ENCODE peak calls at places on chromosomes 3 and 15, in seven cellular contexts. One of them, this sample, is unnamed.

GRCh38 chr15:79849789-79850188 is 47.0 kb downstream of the MTHFS start:
- DNase-seq in A549: peak
- DNase-seq in GM12892: no peak
- DNase-seq in ovary: no peak
- DNase-seq in heart left ventricle: no peak
- DNase-seq in suprapubic skin: no peak
- DNase-seq in K562: peak
- DNase-seq in this sample: peak

GRCh38 chr3:155704771-155705559 is 39.9 kb downstream of the PLCH1 start:
- DNase-seq in A549: no peak
- DNase-seq in heart left ventricle: no peak
- DNase-seq in GM12892: no peak
- DNase-seq in ovary: no peak
- DNase-seq in suprapubic skin: no peak
- DNase-seq in K562: no peak
- DNase-seq in this sample: peak

GRCh38 chr15:101068523-101068960 is 149.4 kb downstream of the LRRK1 start:
- DNase-seq in suprapubic skin: no peak
- DNase-seq in K562: no peak
- DNase-seq in A549: no peak
- DNase-seq in ovary: no peak
- DNase-seq in heart left ventricle: no peak
- DNase-seq in GM12892: no peak
- DNase-seq in this sample: peak

GRCh38 chr15:45668386-45668785 is 33.6 kb downstream of the SQOR start:
- DNase-seq in suprapubic skin: no peak
- DNase-seq in heart left ventricle: no peak
- DNase-seq in A549: no peak
- DNase-seq in ovary: no peak
- DNase-seq in K562: no peak
- DNase-seq in GM12892: no peak
- DNase-seq in this sample: no peak

GRCh38 chr3:44104668-44105321 is 136.9 kb upstream of the TOPAZ1 start:
- DNase-seq in heart left ventricle: no peak
- DNase-seq in ovary: no peak
- DNase-seq in GM12892: peak
- DNase-seq in K562: no peak
- DNase-seq in suprapubic skin: no peak
- DNase-seq in A549: peak
- DNase-seq in this sample: peak

GRCh38 chr3:191424871-191425270 is 36.1 kb upstream of the PYDC2 start:
- DNase-seq in suprapubic skin: no peak
- DNase-seq in A549: no peak
- DNase-seq in GM12892: no peak
- DNase-seq in K562: no peak
- DNase-seq in heart left ventricle: no peak
- DNase-seq in ovary: no peak
- DNase-seq in this sample: no peak

GRCh38 chr3:101995371-101996046 is 146.2 kb downstream of the NFKBIZ start:
- DNase-seq in GM12892: no peak
- DNase-seq in ovary: no peak
- DNase-seq in suprapubic skin: no peak
- DNase-seq in heart left ventricle: no peak
- DNase-seq in K562: no peak
- DNase-seq in A549: no peak
- DNase-seq in this sample: peak

GRCh38 chr3:27174530-27174929 is 194.7 kb downstream of the NEK10 start:
- DNase-seq in A549: no peak
- DNase-seq in suprapubic skin: no peak
- DNase-seq in heart left ventricle: no peak
- DNase-seq in K562: no peak
- DNase-seq in ovary: no peak
- DNase-seq in GM12892: no peak
- DNase-seq in this sample: no peak

GRCh38 chr3:146159037-146159436 is 1.9 kb downstream of the PLOD2 start:
- DNase-seq in A549: no peak
- DNase-seq in GM12892: no peak
- DNase-seq in K562: no peak
- DNase-seq in suprapubic skin: no peak
- DNase-seq in ovary: no peak
- DNase-seq in heart left ventricle: no peak
- DNase-seq in this sample: no peak

GRCh38 chr15:39133201-39133600 is 447.7 kb upstream of the THBS1 start:
- DNase-seq in GM12892: no peak
- DNase-seq in heart left ventricle: no peak
- DNase-seq in A549: peak
- DNase-seq in suprapubic skin: no peak
- DNase-seq in ovary: no peak
- DNase-seq in K562: no peak
- DNase-seq in this sample: peak

GRCh38 chr3:136891934-136892855 is 30.2 kb downstream of the NCK1 start:
- DNase-seq in K562: no peak
- DNase-seq in suprapubic skin: no peak
- DNase-seq in ovary: no peak
- DNase-seq in GM12892: no peak
- DNase-seq in heart left ventricle: no peak
- DNase-seq in A549: no peak
- DNase-seq in this sample: no peak

GRCh38 chr3:178419078-178419477 is 117.2 kb upstream of the KCNMB2 start:
- DNase-seq in A549: peak
- DNase-seq in GM12892: no peak
- DNase-seq in ovary: no peak
- DNase-seq in suprapubic skin: no peak
- DNase-seq in K562: no peak
- DNase-seq in heart left ventricle: no peak
- DNase-seq in this sample: peak

GRCh38 chr3:143035466-143036214 is 34.3 kb downstream of the U2SURP start:
- DNase-seq in ovary: no peak
- DNase-seq in K562: no peak
- DNase-seq in heart left ventricle: no peak
- DNase-seq in suprapubic skin: no peak
- DNase-seq in GM12892: no peak
- DNase-seq in A549: no peak
- DNase-seq in this sample: peak

GRCh38 chr3:16439848-16440708 is 73.4 kb downstream of the RFTN1 start:
- DNase-seq in heart left ventricle: no peak
- DNase-seq in A549: no peak
- DNase-seq in ovary: peak
- DNase-seq in K562: no peak
- DNase-seq in GM12892: no peak
- DNase-seq in suprapubic skin: no peak
- DNase-seq in this sample: no peak

DNA sequence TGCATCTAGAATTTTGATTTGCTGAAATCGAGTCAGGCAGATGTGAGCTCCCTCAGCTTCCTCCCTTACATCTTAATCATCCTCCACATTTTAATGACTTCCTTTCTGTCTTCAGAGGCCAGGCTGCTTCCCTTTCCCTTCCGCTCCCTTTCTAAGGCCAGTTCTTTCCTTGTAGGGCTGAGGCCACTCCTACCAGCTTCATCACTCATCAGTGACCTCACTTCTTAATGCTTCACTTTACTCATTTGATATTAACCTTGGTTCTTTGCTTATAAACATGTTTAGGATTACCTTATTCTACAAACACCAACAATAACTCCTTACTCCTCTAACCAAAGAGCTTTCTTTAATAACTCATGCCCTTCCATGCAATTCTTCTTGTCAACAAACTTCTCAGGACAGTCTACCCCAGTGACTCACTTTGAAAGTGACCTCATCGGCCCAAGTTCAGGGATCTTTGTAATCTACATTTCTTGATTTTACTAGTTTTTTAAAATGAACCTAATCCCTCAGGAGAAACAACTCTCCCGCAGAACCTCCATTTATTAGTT is 23.9 kb downstream of the ILDR1 start:
- DNase-seq in suprapubic skin: no peak
- DNase-seq in A549: peak
- DNase-seq in heart left ventricle: no peak
- DNase-seq in K562: no peak
- DNase-seq in GM12892: no peak
- DNase-seq in ovary: no peak
- DNase-seq in this sample: peak
- TF ChIP-seq POLR2A in suprapubic skin: no peak
- TF ChIP-seq POLR2A in A549: no peak
- TF ChIP-seq POLR2A in heart left ventricle: no peak
- TF ChIP-seq POLR2A in K562: no peak
- TF ChIP-seq POLR2A in GM12892: no peak
- TF ChIP-seq POLR2A in ovary: no peak
- TF ChIP-seq POLR2A in this sample: no peak

GRCh38 chr3:48596157-48596556 is 1.0 kb upstream of the COL7A1 start:
- DNase-seq in K562: no peak
- DNase-seq in heart left ventricle: no peak
- DNase-seq in suprapubic skin: no peak
- DNase-seq in A549: no peak
- DNase-seq in ovary: no peak
- DNase-seq in GM12892: no peak
- DNase-seq in this sample: no peak

GRCh38 chr3:48595526-48596121 is 495 bp upstream of the COL7A1 start:
- DNase-seq in A549: peak
- DNase-seq in suprapubic skin: no peak
- DNase-seq in ovary: peak
- DNase-seq in GM12892: no peak
- DNase-seq in heart left ventricle: no peak
- DNase-seq in K562: peak
- DNase-seq in this sample: peak

GRCh38 chr3:48595075-48595525 is at the start of gene COL7A1:
- DNase-seq in heart left ventricle: no peak
- DNase-seq in A549: no peak
- DNase-seq in K562: no peak
- DNase-seq in suprapubic skin: no peak
- DNase-seq in GM12892: no peak
- DNase-seq in ovary: no peak
- DNase-seq in this sample: no peak

GRCh38 chr3:48593337-48593736 is 1.8 kb downstream of the COL7A1 start:
- DNase-seq in ovary: no peak
- DNase-seq in GM12892: no peak
- DNase-seq in K562: no peak
- DNase-seq in suprapubic skin: no peak
- DNase-seq in heart left ventricle: no peak
- DNase-seq in A549: no peak
- DNase-seq in this sample: no peak

GRCh38 chr3:48594431-48595049 is 589 bp downstream of the COL7A1 start:
- DNase-seq in heart left ventricle: no peak
- DNase-seq in ovary: no peak
- DNase-seq in A549: peak
- DNase-seq in suprapubic skin: no peak
- DNase-seq in K562: no peak
- DNase-seq in GM12892: no peak
- DNase-seq in this sample: peak
- TF ChIP-seq POLR2A in heart left ventricle: no peak
- TF ChIP-seq POLR2A in ovary: no peak
- TF ChIP-seq POLR2A in A549: no peak
- TF ChIP-seq POLR2A in suprapubic skin: no peak
- TF ChIP-seq POLR2A in K562: no peak
- TF ChIP-seq POLR2A in GM12892: no peak
- TF ChIP-seq POLR2A in this sample: peak

GRCh38 chr3:172750069-172750367 is 508 bp upstream of the ECT2 start:
- DNase-seq in heart left ventricle: no peak
- DNase-seq in suprapubic skin: no peak
- DNase-seq in ovary: no peak
- DNase-seq in K562: no peak
- DNase-seq in A549: no peak
- DNase-seq in GM12892: no peak
- DNase-seq in this sample: no peak

GRCh38 chr3:172751188-172751571 is 654 bp downstream of the ECT2 start:
- DNase-seq in ovary: no peak
- DNase-seq in suprapubic skin: no peak
- DNase-seq in K562: peak
- DNase-seq in GM12892: peak
- DNase-seq in A549: peak
- DNase-seq in heart left ventricle: no peak
- DNase-seq in this sample: peak

GRCh38 chr3:172749201-172749965 is 1.1 kb upstream of the ECT2 start:
- DNase-seq in ovary: peak
- DNase-seq in K562: no peak
- DNase-seq in suprapubic skin: no peak
- DNase-seq in heart left ventricle: peak
- DNase-seq in GM12892: no peak
- DNase-seq in A549: peak
- DNase-seq in this sample: peak

GRCh38 chr3:172752651-172753050 is 2.1 kb downstream of the ECT2 start:
- DNase-seq in suprapubic skin: no peak
- DNase-seq in K562: no peak
- DNase-seq in A549: no peak
- DNase-seq in heart left ventricle: no peak
- DNase-seq in GM12892: no peak
- DNase-seq in ovary: no peak
- DNase-seq in this sample: no peak

GRCh38 chr3:172750368-172751187 is at the start of gene ECT2:
- DNase-seq in GM12892: peak
- DNase-seq in ovary: peak
- DNase-seq in suprapubic skin: peak
- DNase-seq in A549: peak
- DNase-seq in K562: peak
- DNase-seq in heart left ventricle: peak
- DNase-seq in this sample: peak
- TF ChIP-seq POLR2A in GM12892: peak
- TF ChIP-seq POLR2A in ovary: no peak
- TF ChIP-seq POLR2A in suprapubic skin: no peak
- TF ChIP-seq POLR2A in A549: peak
- TF ChIP-seq POLR2A in K562: peak
- TF ChIP-seq POLR2A in heart left ventricle: no peak
- TF ChIP-seq POLR2A in this sample: no peak

GRCh38 chr3:154327871-154328270 is 3.6 kb upstream of the DHX36 start:
- DNase-seq in ovary: no peak
- DNase-seq in A549: no peak
- DNase-seq in heart left ventricle: no peak
- DNase-seq in K562: no peak
- DNase-seq in suprapubic skin: no peak
- DNase-seq in GM12892: no peak
- DNase-seq in this sample: no peak

GRCh38 chr3:154324919-154325318 is 632 bp upstream of the DHX36 start:
- DNase-seq in ovary: no peak
- DNase-seq in suprapubic skin: no peak
- DNase-seq in GM12892: no peak
- DNase-seq in A549: peak
- DNase-seq in K562: no peak
- DNase-seq in heart left ventricle: no peak
- DNase-seq in this sample: no peak

DNA sequence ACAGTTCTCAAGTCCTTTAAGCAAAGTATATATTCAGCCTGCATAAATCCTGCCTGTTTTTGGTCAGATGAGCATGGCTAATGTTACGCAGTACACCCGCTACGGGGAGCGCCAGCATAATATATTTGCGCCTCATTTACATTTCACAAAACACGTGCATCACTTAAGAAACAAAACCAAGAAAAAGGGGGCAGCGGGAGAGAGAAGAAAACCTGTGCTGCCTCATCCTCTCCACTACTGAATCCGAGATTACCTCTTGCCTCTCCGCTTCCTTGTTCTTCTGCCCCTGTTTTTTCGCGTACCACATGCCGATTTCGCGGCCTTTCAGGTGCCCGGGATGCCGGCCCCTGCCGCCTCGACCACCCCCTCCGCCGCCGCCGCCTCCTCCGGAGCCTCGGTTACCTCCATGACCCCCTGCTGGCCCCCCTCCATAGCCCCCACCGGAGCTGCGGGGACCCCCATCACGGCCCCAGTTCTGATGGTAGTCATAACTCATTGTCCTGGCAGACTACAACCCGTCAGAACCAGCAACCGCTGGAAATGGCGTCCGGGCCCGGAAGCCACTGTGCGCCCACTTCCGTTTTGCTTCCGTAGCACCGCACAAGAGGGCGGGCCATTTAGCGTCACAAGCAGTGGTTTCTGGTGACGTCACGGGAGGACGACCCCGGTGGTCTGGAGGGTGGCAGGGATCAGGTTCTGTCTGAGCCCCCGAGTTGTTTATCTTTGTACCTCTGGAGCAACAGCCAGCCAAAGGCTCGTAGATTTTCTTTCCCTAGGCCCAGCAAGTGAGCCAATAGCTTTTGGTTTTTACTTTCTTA is at the start of gene DHX36:
- DNase-seq in A549: peak
- DNase-seq in ovary: peak
- DNase-seq in GM12892: peak
- DNase-seq in heart left ventricle: peak
- DNase-seq in suprapubic skin: peak
- DNase-seq in K562: peak
- DNase-seq in this sample: peak
- TF ChIP-seq POLR2A in A549: peak
- TF ChIP-seq POLR2A in ovary: peak
- TF ChIP-seq POLR2A in GM12892: peak
- TF ChIP-seq POLR2A in heart left ventricle: no peak
- TF ChIP-seq POLR2A in suprapubic skin: peak
- TF ChIP-seq POLR2A in K562: peak
- TF ChIP-seq POLR2A in this sample: peak

This sample was measured in IMR-90.